ENCODE peak calls at places on chromosome 15, in five cellular contexts. E, L, C, Q and Z are unnamed samples.

GRCh38 chr15:44381223-44381622 is 46.2 kb upstream of the CTDSPL2 start:
- DNase-seq in E (no peak), L (no peak), C (no peak), Q (no peak), Z (no peak)

GRCh38 chr15:74835312-74835823 is 7.6 kb downstream of the ULK3 start:
- DNase-seq in E (peak), L (peak), C (peak), Q (no peak), Z (peak)

GRCh38 chr15:35958021-35958420 is 412.1 kb upstream of the DPH6 start:
- DNase-seq in E (peak), L (no peak), C (no peak), Q (no peak), Z (no peak)

GRCh38 chr15:38672814-38673292 is 108.2 kb upstream of the RASGRP1 start:
- DNase-seq in E (no peak), L (no peak), C (no peak), Q (no peak), Z (no peak)

GRCh38 chr15:55403531-55403930 is 4.6 kb downstream of the CCPG1 start:
- DNase-seq in E (peak), L (no peak), C (no peak), Q (no peak), Z (no peak)

GRCh38 chr15:29259233-29259632 is 10.4 kb downstream of the NSMCE3 start:
- DNase-seq in E (no peak), L (peak), C (no peak), Q (no peak), Z (no peak)

GRCh38 chr15:74200394-74200793 is 2.2 kb downstream of the STRA6 start:
- DNase-seq in E (peak), L (no peak), C (no peak), Q (no peak), Z (no peak)

GRCh38 chr15:96225642-96226259 is 104.7 kb upstream of the NR2F2 start:
- DNase-seq in E (no peak), L (peak), C (no peak), Q (no peak), Z (peak)

GRCh38 chr15:65655026-65655425 is 33.3 kb downstream of the SLC24A1 start:
- DNase-seq in E (peak), L (peak), C (no peak), Q (no peak), Z (no peak)

GRCh38 chr15:64775551-64776401 is at the start of gene RBPMS2:
- DNase-seq in E (peak), L (peak), C (peak), Q (no peak), Z (peak)

GRCh38 chr15:68214838-68215234 is 9.7 kb upstream of the CALML4 start:
- DNase-seq in E (no peak), L (no peak), C (no peak), Q (no peak), Z (no peak)

GRCh38 chr15:45634442-45635190 is at the start of gene SQOR:
- DNase-seq in E (peak), L (peak), C (peak), Q (peak), Z (peak)

GRCh38 chr15:65049418-65049840 is 4.2 kb downstream of the SLC51B start:
- DNase-seq in E (peak), L (peak), C (peak), Q (peak), Z (peak)

GRCh38 chr15:48062476-48062875 is 58.3 kb upstream of the SLC24A5 start:
- DNase-seq in E (peak), L (no peak), C (no peak), Q (no peak), Z (no peak)

GRCh38 chr15:73981761-73982222 is 10.3 kb downstream of the STOML1 start:
- DNase-seq in E (no peak), L (no peak), C (no peak), Q (no peak), Z (no peak)

GRCh38 chr15:56871180-56871579 is 47.3 kb upstream of the TCF12 start:
- DNase-seq in E (peak), L (peak), C (no peak), Q (no peak), Z (no peak)

GRCh38 chr15:91142097-91142744 is 42.2 kb downstream of the SV2B start:
- DNase-seq in E (no peak), L (peak), C (no peak), Q (no peak), Z (peak)

GRCh38 chr15:38038659-38039442 is 104.4 kb downstream of the TMCO5A start:
- DNase-seq in E (peak), L (no peak), C (no peak), Q (no peak), Z (peak)

GRCh38 chr15:33021806-33022389 is 172.6 kb downstream of the FMN1 start:
- DNase-seq in E (peak), L (peak), C (no peak), Q (peak), Z (no peak)

GRCh38 chr15:89812126-89812846 is 2.4 kb downstream of the ANPEP start:
- DNase-seq in E (no peak), L (no peak), C (no peak), Q (no peak), Z (no peak)

GRCh38 chr15:36798366-36798765 is 218.9 kb downstream of the CDIN1 start:
- DNase-seq in E (peak), L (no peak), C (no peak), Q (no peak), Z (no peak)

GRCh38 chr15:94322141-94322540 is 90.8 kb downstream of the MCTP2 start:
- DNase-seq in E (peak), L (no peak), C (no peak), Q (no peak), Z (no peak)

GRCh38 chr15:38864122-38864521 is 299.5 kb upstream of the RASGRP1 start:
- DNase-seq in E (no peak), L (peak), C (no peak), Q (no peak), Z (peak)

GRCh38 chr15:100111103-100112060 is 230.4 kb downstream of the ADAMTS17 start:
- DNase-seq in E (peak), L (no peak), C (no peak), Q (no peak), Z (no peak)

GRCh38 chr15:23039917-23040281 is 530 bp upstream of the TUBGCP5 start:
- DNase-seq in E (no peak), L (no peak), C (no peak), Q (no peak), Z (no peak)

DNA sequence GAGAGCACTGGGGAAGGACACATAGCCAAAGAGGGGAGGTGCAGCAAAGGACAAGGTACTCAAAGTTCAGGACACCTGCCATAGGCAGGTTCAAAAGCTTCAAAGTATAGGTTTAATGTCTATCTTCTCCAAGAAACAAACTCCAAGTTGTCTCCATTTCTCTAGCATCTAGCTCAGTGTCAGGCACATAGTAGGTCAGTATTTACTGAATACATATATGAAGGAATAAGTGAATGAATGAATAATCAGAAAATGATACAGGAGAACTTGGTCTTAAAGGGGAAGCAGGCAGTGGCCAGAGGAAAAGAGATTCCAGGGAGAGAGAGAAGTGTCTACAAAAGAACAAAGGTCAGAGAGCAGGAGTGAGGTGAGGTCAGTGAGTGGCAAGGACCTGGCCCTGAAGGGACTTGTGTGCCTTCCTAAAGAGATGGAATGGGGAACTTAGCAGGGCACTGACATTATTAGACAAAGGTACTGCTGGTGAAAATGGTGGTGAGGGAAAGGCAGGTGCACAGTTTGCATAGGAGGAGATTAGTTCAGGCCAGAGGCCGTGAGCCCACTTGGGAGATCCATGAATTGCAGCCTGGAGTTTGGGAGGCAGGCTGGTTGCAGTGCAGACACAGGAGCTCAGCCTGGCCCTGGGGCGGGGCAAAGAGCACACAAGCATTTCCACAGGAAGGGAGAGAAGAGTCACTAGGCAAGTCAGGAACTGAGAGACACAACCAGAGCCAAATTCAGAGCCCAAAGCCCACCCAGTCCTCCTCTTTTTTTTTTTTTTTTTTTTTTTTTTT is 21.4 kb downstream of the TBC1D2B start:
- DNase-seq in E (no peak), L (peak), C (no peak), Q (no peak), Z (no peak)
- H2AK5ac ChIP-seq in E (peak), L (no peak), C (no peak), Q (peak), Z (no peak)

GRCh38 chr15:52746162-52746721 is 43.9 kb downstream of the ONECUT1 start:
- DNase-seq in E (no peak), L (no peak), C (no peak), Q (no peak), Z (no peak)

GRCh38 chr15:52745326-52746161 is 44.6 kb downstream of the ONECUT1 start:
- DNase-seq in E (no peak), L (peak), C (peak), Q (no peak), Z (no peak)

GRCh38 chr15:52751522-52751921 is 38.6 kb downstream of the ONECUT1 start:
- DNase-seq in E (no peak), L (no peak), C (no peak), Q (no peak), Z (no peak)

DNA sequence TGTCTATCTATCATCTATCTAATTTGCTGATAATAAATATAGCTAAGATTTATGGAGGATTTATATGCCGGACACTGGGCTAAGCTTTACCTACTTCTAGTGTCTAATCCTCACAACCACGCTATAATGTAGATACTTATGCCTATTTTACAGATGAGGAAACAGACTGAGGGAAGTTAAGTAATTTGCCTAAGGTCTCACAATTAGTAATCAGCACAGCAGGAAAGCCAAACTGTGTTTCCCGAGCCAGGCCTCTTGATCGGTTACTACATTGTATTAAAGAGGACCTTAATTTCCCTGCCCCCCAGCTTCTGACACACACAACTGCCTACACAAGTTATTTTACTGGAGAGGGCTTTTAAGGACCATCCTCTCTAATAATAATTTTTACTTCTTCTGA is 40.9 kb downstream of the ONECUT1 start:
- DNase-seq in E (no peak), L (peak), C (no peak), Q (no peak), Z (no peak)
- H2BK120ac ChIP-seq in E (no peak), L (peak), C (no peak), Q (no peak), Z (no peak)

DNA sequence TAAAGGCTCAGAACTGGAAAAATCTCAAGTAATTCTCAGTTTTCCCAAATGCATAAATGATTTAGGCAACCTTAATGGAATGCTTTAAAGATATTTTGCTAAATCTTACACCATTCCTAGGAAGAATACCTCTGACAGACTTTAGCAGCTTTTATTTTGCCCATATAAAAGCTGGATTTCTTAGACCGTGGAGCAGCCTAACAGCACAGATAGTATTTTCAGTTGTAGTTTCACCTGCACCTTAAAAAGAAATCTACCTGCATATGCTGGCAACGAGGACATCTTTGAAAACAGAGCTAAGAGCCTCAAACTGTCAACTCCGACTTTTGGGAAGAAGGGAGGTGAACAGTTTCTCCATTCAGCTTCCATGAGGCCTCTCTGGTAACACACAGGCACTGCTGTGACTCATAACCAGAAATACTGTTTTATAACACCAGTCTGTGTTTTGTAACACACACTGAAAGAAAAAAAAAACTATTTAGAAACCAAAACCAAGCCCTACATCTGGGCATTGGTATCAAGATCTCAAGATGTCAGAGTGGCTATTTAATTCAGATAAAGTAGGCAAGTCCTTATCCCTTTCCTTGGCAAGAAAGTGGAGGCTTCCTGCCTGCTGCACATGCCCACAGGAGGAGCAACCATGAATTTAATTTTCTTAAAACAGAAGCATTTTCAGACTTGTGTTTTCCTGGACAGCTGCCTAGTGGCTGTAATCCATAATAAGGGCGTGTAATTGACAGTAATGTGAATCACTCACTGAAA is 181.5 kb upstream of the ICE2 start:
- DNase-seq in E (peak), L (no peak), C (no peak), Q (no peak), Z (no peak)
- H3K27ac ChIP-seq in E (no peak), L (no peak), C (no peak), Q (no peak), Z (no peak)

GRCh38 chr15:62849316-62850129 is 193.0 kb upstream of the TPM1 start:
- DNase-seq in E (no peak), L (peak), C (no peak), Q (no peak), Z (no peak)
- H2AK5ac ChIP-seq in E (peak), L (no peak), C (peak), Q (no peak), Z (peak)

GRCh38 chr15:78990278-78990677 is 45.4 kb upstream of the CTSH start:
- DNase-seq in E (no peak), L (no peak), C (no peak), Q (no peak), Z (no peak)

GRCh38 chr15:78991476-78991875 is 46.6 kb upstream of the CTSH start:
- DNase-seq in E (peak), L (no peak), C (no peak), Q (no peak), Z (no peak)

GRCh38 chr15:78987891-78988360 is 43.1 kb upstream of the CTSH start:
- DNase-seq in E (no peak), L (no peak), C (no peak), Q (no peak), Z (no peak)

GRCh38 chr15:78988361-78988911 is 43.6 kb upstream of the CTSH start:
- DNase-seq in E (peak), L (peak), C (no peak), Q (no peak), Z (peak)

GRCh38 chr15:78989701-78990248 is 44.9 kb upstream of the CTSH start:
- DNase-seq in E (no peak), L (no peak), C (no peak), Q (no peak), Z (no peak)
- H2BK120ac ChIP-seq in E (peak), L (no peak), C (no peak), Q (no peak), Z (no peak)